ENCODE peak calls at places on chromosome 22, in eight cellular contexts. One of them, this sample, is unnamed.
A peak's percentile ranks its signal among the peaks of the same experiment; 100 is the strongest.

GRCh38 chr22:29443452-29443851 is 5.1 kb downstream of the RFPL1 start:
- DNase-seq in GM12878: no peak
- DNase-seq in HepG2: no peak
- DNase-seq in GM23338: peak; percentile 19
- DNase-seq in A549: no peak
- DNase-seq in HL-60: no peak
- DNase-seq in K562: no peak
- DNase-seq in HCT116: no peak
- DNase-seq in this sample: no peak

GRCh38 chr22:44200451-44200850 is 19.7 kb downstream of the PARVG start:
- DNase-seq in GM12878: no peak
- DNase-seq in HepG2: no peak
- DNase-seq in HCT116: no peak
- DNase-seq in A549: no peak
- DNase-seq in HL-60: no peak
- DNase-seq in GM23338: no peak
- DNase-seq in K562: no peak
- DNase-seq in this sample: no peak

GRCh38 chr22:36331912-36332622 is 55.7 kb downstream of the MYH9 start:
- DNase-seq in GM12878: peak; percentile 40
- DNase-seq in A549: no peak
- DNase-seq in GM23338: no peak
- DNase-seq in K562: no peak
- DNase-seq in HL-60: peak; percentile 76
- DNase-seq in HCT116: no peak
- DNase-seq in HepG2: no peak
- DNase-seq in this sample: no peak

GRCh38 chr22:48953103-48953720 is 874.5 kb downstream of the BRD1 start:
- DNase-seq in HCT116: no peak
- DNase-seq in HL-60: no peak
- DNase-seq in A549: no peak
- DNase-seq in GM23338: no peak
- DNase-seq in GM12878: no peak
- DNase-seq in HepG2: no peak
- DNase-seq in K562: no peak
- DNase-seq in this sample: no peak

GRCh38 chr22:49683032-49683431 is 144.6 kb downstream of the BRD1 start:
- DNase-seq in GM23338: no peak
- DNase-seq in A549: no peak
- DNase-seq in K562: no peak
- DNase-seq in HL-60: no peak
- DNase-seq in HepG2: no peak
- DNase-seq in HCT116: no peak
- DNase-seq in GM12878: no peak
- DNase-seq in this sample: no peak

GRCh38 chr22:50261615-50262459 is at the start of gene MAPK12:
- DNase-seq in A549: no peak
- DNase-seq in HL-60: no peak
- DNase-seq in HCT116: no peak
- DNase-seq in K562: peak; percentile 71
- DNase-seq in GM12878: no peak
- DNase-seq in GM23338: peak; percentile 79
- DNase-seq in HepG2: no peak
- DNase-seq in this sample: no peak

GRCh38 chr22:31474743-31475142 is 14.9 kb downstream of the EIF4ENIF1 start:
- DNase-seq in GM12878: no peak
- DNase-seq in K562: no peak
- DNase-seq in HCT116: no peak
- DNase-seq in HL-60: no peak
- DNase-seq in GM23338: no peak
- DNase-seq in HepG2: no peak
- DNase-seq in A549: no peak
- DNase-seq in this sample: no peak

GRCh38 chr22:25334091-25334490 is 114.7 kb downstream of the CRYBB2 start:
- DNase-seq in HL-60: peak; percentile 82
- DNase-seq in GM12878: peak; percentile 0
- DNase-seq in HCT116: peak; percentile 36
- DNase-seq in A549: peak; percentile 19
- DNase-seq in GM23338: peak; percentile 95
- DNase-seq in HepG2: peak; percentile 49
- DNase-seq in K562: peak; percentile 71
- DNase-seq in this sample: peak; percentile 10

GRCh38 chr22:19447388-19448075 is at the start of gene C22orf39:
- DNase-seq in K562: peak; percentile 99
- DNase-seq in HCT116: peak; percentile 82
- DNase-seq in HepG2: peak; percentile 93
- DNase-seq in A549: peak; percentile 89
- DNase-seq in GM23338: peak; percentile 98
- DNase-seq in HL-60: peak; percentile 84
- DNase-seq in GM12878: peak; percentile 67
- DNase-seq in this sample: peak; percentile 54

GRCh38 chr22:47060718-47061117 is 298.3 kb downstream of the TBC1D22A start:
- DNase-seq in A549: no peak
- DNase-seq in HL-60: no peak
- DNase-seq in GM12878: no peak
- DNase-seq in HepG2: no peak
- DNase-seq in K562: no peak
- DNase-seq in HCT116: no peak
- DNase-seq in GM23338: no peak
- DNase-seq in this sample: no peak

GRCh38 chr22:19923914-19924513 is 17.6 kb upstream of the COMT start:
- DNase-seq in HL-60: no peak
- DNase-seq in A549: no peak
- DNase-seq in K562: peak; percentile 48
- DNase-seq in GM12878: no peak
- DNase-seq in HepG2: no peak
- DNase-seq in HCT116: no peak
- DNase-seq in GM23338: no peak
- DNase-seq in this sample: no peak

GRCh38 chr22:49772692-49773091 is 55.0 kb downstream of the BRD1 start:
- DNase-seq in K562: no peak
- DNase-seq in HepG2: no peak
- DNase-seq in A549: no peak
- DNase-seq in HL-60: no peak
- DNase-seq in GM12878: no peak
- DNase-seq in GM23338: no peak
- DNase-seq in HCT116: no peak
- DNase-seq in this sample: no peak

GRCh38 chr22:49168219-49168813 is 659.4 kb downstream of the BRD1 start:
- DNase-seq in HepG2: no peak
- DNase-seq in A549: no peak
- DNase-seq in K562: no peak
- DNase-seq in HCT116: no peak
- DNase-seq in GM23338: no peak
- DNase-seq in GM12878: no peak
- DNase-seq in HL-60: no peak
- DNase-seq in this sample: no peak

GRCh38 chr22:27475548-27475897 is 326.0 kb downstream of the MN1 start:
- DNase-seq in HepG2: no peak
- DNase-seq in HCT116: no peak
- DNase-seq in GM23338: no peak
- DNase-seq in K562: no peak
- DNase-seq in A549: no peak
- DNase-seq in GM12878: no peak
- DNase-seq in HL-60: no peak
- DNase-seq in this sample: no peak

GRCh38 chr22:36874731-36875130 is 13.9 kb downstream of the NCF4 start:
- DNase-seq in HL-60: no peak
- DNase-seq in GM12878: no peak
- DNase-seq in GM23338: no peak
- DNase-seq in HepG2: no peak
- DNase-seq in A549: no peak
- DNase-seq in K562: no peak
- DNase-seq in HCT116: no peak
- DNase-seq in this sample: no peak

GRCh38 chr22:48492371-48493320 is 1335.0 kb downstream of the BRD1 start:
- DNase-seq in GM23338: peak; percentile 79
- DNase-seq in HCT116: peak; percentile 48
- DNase-seq in GM12878: peak; percentile 1
- DNase-seq in A549: peak; percentile 85
- DNase-seq in HepG2: peak; percentile 50
- DNase-seq in K562: peak; percentile 57
- DNase-seq in HL-60: peak; percentile 10
- DNase-seq in this sample: peak; percentile 27

GRCh38 chr22:36395922-36396321 is 8.2 kb upstream of the MYH9 start:
- DNase-seq in K562: no peak
- DNase-seq in A549: peak; percentile 65
- DNase-seq in GM23338: no peak
- DNase-seq in HL-60: no peak
- DNase-seq in GM12878: no peak
- DNase-seq in HepG2: peak; percentile 34
- DNase-seq in HCT116: no peak
- DNase-seq in this sample: no peak

GRCh38 chr22:35208003-35208402 is 49.3 kb upstream of the HMGXB4 start:
- DNase-seq in HL-60: no peak
- DNase-seq in GM12878: no peak
- DNase-seq in HepG2: no peak
- DNase-seq in K562: no peak
- DNase-seq in HCT116: no peak
- DNase-seq in GM23338: no peak
- DNase-seq in A549: no peak
- DNase-seq in this sample: no peak

GRCh38 chr22:19057539-19057938 is 64.7 kb downstream of the DGCR2 start:
- DNase-seq in HepG2: no peak
- DNase-seq in A549: no peak
- DNase-seq in GM23338: no peak
- DNase-seq in GM12878: no peak
- DNase-seq in K562: no peak
- DNase-seq in HL-60: no peak
- DNase-seq in HCT116: no peak
- DNase-seq in this sample: no peak

GRCh38 chr22:50529416-50530279 is at the start of gene TYMP:
- DNase-seq in HepG2: peak; percentile 19
- DNase-seq in GM23338: peak; percentile 43
- DNase-seq in A549: no peak
- DNase-seq in GM12878: no peak
- DNase-seq in HCT116: no peak
- DNase-seq in HL-60: no peak
- DNase-seq in K562: no peak
- DNase-seq in this sample: no peak

GRCh38 chr22:29762263-29762662 is 4.5 kb downstream of the ZMAT5 start:
- DNase-seq in HL-60: no peak
- DNase-seq in A549: peak; percentile 67
- DNase-seq in HepG2: no peak
- DNase-seq in HCT116: peak; percentile 83
- DNase-seq in K562: no peak
- DNase-seq in GM12878: no peak
- DNase-seq in GM23338: no peak
- DNase-seq in this sample: no peak

GRCh38 chr22:31682751-31683150 is 20.7 kb upstream of the PISD start:
- DNase-seq in K562: no peak
- DNase-seq in GM23338: no peak
- DNase-seq in HepG2: no peak
- DNase-seq in A549: no peak
- DNase-seq in GM12878: no peak
- DNase-seq in HL-60: no peak
- DNase-seq in HCT116: no peak
- DNase-seq in this sample: no peak

GRCh38 chr22:45468872-45469572 is 33.7 kb upstream of the FBLN1 start:
- DNase-seq in HCT116: no peak
- DNase-seq in GM12878: no peak
- DNase-seq in HL-60: no peak
- DNase-seq in K562: no peak
- DNase-seq in HepG2: no peak
- DNase-seq in A549: no peak
- DNase-seq in GM23338: no peak
- DNase-seq in this sample: no peak
- TF ChIP-seq REST in HCT116: no peak
- TF ChIP-seq REST in GM12878: no peak
- TF ChIP-seq REST in HL-60: no peak
- TF ChIP-seq REST in K562: no peak
- TF ChIP-seq REST in HepG2: no peak
- TF ChIP-seq REST in A549: no peak
- TF ChIP-seq REST in GM23338: no peak
- TF ChIP-seq REST in this sample: no peak

GRCh38 chr22:38144025-38144405 is 33.5 kb upstream of the BAIAP2L2 start:
- DNase-seq in A549: peak; percentile 52
- DNase-seq in HL-60: no peak
- DNase-seq in GM23338: peak; percentile 38
- DNase-seq in K562: no peak
- DNase-seq in HCT116: peak; percentile 35
- DNase-seq in HepG2: peak; percentile 25
- DNase-seq in GM12878: no peak
- DNase-seq in this sample: no peak

GRCh38 chr22:38153821-38154562 is 27.6 kb downstream of the PLA2G6 start:
- DNase-seq in A549: no peak
- DNase-seq in HL-60: no peak
- DNase-seq in HepG2: peak; percentile 32
- DNase-seq in K562: no peak
- DNase-seq in GM12878: no peak
- DNase-seq in GM23338: peak; percentile 76
- DNase-seq in HCT116: no peak
- DNase-seq in this sample: no peak

GRCh38 chr22:38142606-38143005 is 32.1 kb upstream of the BAIAP2L2 start:
- DNase-seq in HL-60: no peak
- DNase-seq in K562: no peak
- DNase-seq in A549: no peak
- DNase-seq in GM12878: no peak
- DNase-seq in HepG2: no peak
- DNase-seq in GM23338: no peak
- DNase-seq in HCT116: no peak
- DNase-seq in this sample: no peak

DNA sequence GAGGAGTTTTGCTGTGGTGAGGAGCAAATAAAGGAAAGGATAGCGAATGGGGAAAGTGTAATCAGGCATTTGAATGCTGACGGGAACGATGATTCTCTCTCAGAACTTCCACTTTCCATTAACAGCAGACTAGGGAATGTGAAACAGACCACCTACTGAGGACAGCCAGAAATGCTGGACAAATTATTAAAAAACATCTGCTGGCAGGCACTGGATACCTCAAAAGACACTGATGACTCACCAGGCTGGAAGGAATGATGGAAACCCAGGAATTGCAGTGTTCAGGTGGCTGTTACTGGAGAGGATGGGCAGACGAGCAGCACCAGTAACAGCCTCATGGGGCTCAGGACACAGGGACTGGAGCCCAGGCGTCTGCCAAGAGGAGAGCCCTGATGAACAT is 33.4 kb downstream of the PLA2G6 start:
- DNase-seq in A549: no peak
- DNase-seq in HL-60: no peak
- DNase-seq in HCT116: peak; percentile 39
- DNase-seq in GM23338: peak; percentile 44
- DNase-seq in GM12878: no peak
- DNase-seq in K562: no peak
- DNase-seq in HepG2: no peak
- DNase-seq in this sample: no peak
- TF ChIP-seq REST in A549: no peak
- TF ChIP-seq REST in HL-60: no peak
- TF ChIP-seq REST in HCT116: no peak
- TF ChIP-seq REST in GM23338: no peak
- TF ChIP-seq REST in GM12878: no peak
- TF ChIP-seq REST in K562: no peak
- TF ChIP-seq REST in HepG2: no peak
- TF ChIP-seq REST in this sample: no peak

GRCh38 chr22:17880020-17880419 is 105.8 kb upstream of the BID start:
- DNase-seq in HL-60: no peak
- DNase-seq in K562: no peak
- DNase-seq in HepG2: no peak
- DNase-seq in A549: no peak
- DNase-seq in GM12878: no peak
- DNase-seq in HCT116: no peak
- DNase-seq in GM23338: no peak
- DNase-seq in this sample: no peak
- TF ChIP-seq REST in HL-60: no peak
- TF ChIP-seq REST in K562: no peak
- TF ChIP-seq REST in HepG2: no peak
- TF ChIP-seq REST in A549: no peak
- TF ChIP-seq REST in GM12878: no peak
- TF ChIP-seq REST in HCT116: no peak
- TF ChIP-seq REST in GM23338: no peak
- TF ChIP-seq REST in this sample: no peak

GRCh38 chr22:42644422-42645340 is 4.3 kb upstream of the ATP5MGL start:
- DNase-seq in GM12878: no peak
- DNase-seq in HCT116: no peak
- DNase-seq in A549: no peak
- DNase-seq in K562: no peak
- DNase-seq in GM23338: no peak
- DNase-seq in HepG2: no peak
- DNase-seq in HL-60: no peak
- DNase-seq in this sample: no peak
- TF ChIP-seq REST in GM12878: no peak
- TF ChIP-seq REST in HCT116: no peak
- TF ChIP-seq REST in A549: no peak
- TF ChIP-seq REST in K562: no peak
- TF ChIP-seq REST in GM23338: no peak
- TF ChIP-seq REST in HepG2: no peak
- TF ChIP-seq REST in HL-60: no peak
- TF ChIP-seq REST in this sample: no peak

This sample was measured in Panc1.